ENCODE peak calls at places on chromosomes 2 and 18, in eight cellular contexts. X, C, V, H, T, M, F and G are unnamed samples.

GRCh38 chr2:11598228-11598731 is 64.4 kb downstream of the GREB1 start:
- DNase-seq in X (peak; percentile 29), C (no peak), V (no peak), H (no peak), T (peak; percentile 26), M (no peak), F (no peak), G (no peak)

GRCh38 chr2:231308631-231309414 is 86.7 kb upstream of the B3GNT7 start:
- DNase-seq in X (no peak), C (no peak), V (no peak), H (no peak), T (no peak), M (peak; percentile 40), F (no peak), G (peak; percentile 86)

GRCh38 chr2:72040629-72041403 is 106.8 kb downstream of the CYP26B1 start:
- DNase-seq in X (no peak), C (peak; percentile 1), V (no peak), H (no peak), T (no peak), M (peak; percentile 5), F (no peak), G (no peak)

GRCh38 chr18:2905802-2906521 is 59.2 kb downstream of the EMILIN2 start:
- DNase-seq in X (peak; percentile 2), C (no peak), V (no peak), H (no peak), T (no peak), M (peak; percentile 57), F (peak; percentile 82), G (peak; percentile 35)

GRCh38 chr18:49510393-49511115 is 23.5 kb upstream of the C18orf32 start:
- DNase-seq in X (peak; percentile 18), C (peak; percentile 50), V (peak; percentile 46), H (peak; percentile 29), T (peak; percentile 48), M (peak; percentile 73), F (no peak), G (peak; percentile 62)

GRCh38 chr2:30164131-30164925 is 17.5 kb downstream of the YPEL5 start:
- DNase-seq in X (no peak), C (no peak), V (no peak), H (no peak), T (no peak), M (no peak), F (no peak), G (no peak)

GRCh38 chr2:152542344-152542994 is 174.8 kb downstream of the PRPF40A start:
- DNase-seq in X (no peak), C (no peak), V (no peak), H (no peak), T (no peak), M (no peak), F (no peak), G (no peak)

GRCh38 chr2:14700753-14701152 is 68.2 kb downstream of the LRATD1 start:
- DNase-seq in X (peak; percentile 0), C (no peak), V (no peak), H (no peak), T (no peak), M (no peak), F (no peak), G (peak; percentile 1)

GRCh38 chr2:173231042-173231441 is 123.6 kb upstream of the CDCA7 start:
- DNase-seq in X (peak; percentile 97), C (no peak), V (no peak), H (no peak), T (no peak), M (no peak), F (no peak), G (no peak)

GRCh38 chr2:234081970-234082822 is 31.7 kb downstream of the SPP2 start:
- DNase-seq in X (peak; percentile 96), C (no peak), V (no peak), H (no peak), T (no peak), M (no peak), F (peak; percentile 54), G (no peak)

GRCh38 chr2:99386011-99386410 is 48.8 kb downstream of the EIF5B start:
- DNase-seq in X (no peak), C (no peak), V (no peak), H (no peak), T (no peak), M (no peak), F (no peak), G (no peak)

GRCh38 chr2:61405813-61406212 is 65.1 kb downstream of the USP34 start:
- DNase-seq in X (no peak), C (no peak), V (no peak), H (no peak), T (no peak), M (no peak), F (no peak), G (peak; percentile 26)

GRCh38 chr2:178530625-178531142 is 50.4 kb downstream of the PLEKHA3 start:
- DNase-seq in X (no peak), C (no peak), V (no peak), H (no peak), T (no peak), M (no peak), F (no peak), G (no peak)

GRCh38 chr2:10252202-10252601 is 50.5 kb upstream of the HPCAL1 start:
- DNase-seq in X (no peak), C (no peak), V (no peak), H (no peak), T (no peak), M (no peak), F (no peak), G (no peak)

GRCh38 chr2:111239581-111240249 is 119.0 kb downstream of the BCL2L11 start:
- DNase-seq in X (no peak), C (no peak), V (no peak), H (no peak), T (no peak), M (no peak), F (no peak), G (no peak)

GRCh38 chr2:145356046-145356445 is 836.1 kb upstream of the ZEB2 start:
- DNase-seq in X (no peak), C (no peak), V (no peak), H (no peak), T (no peak), M (peak; percentile 14), F (no peak), G (no peak)

GRCh38 chr2:20106746-20107145 is 55.3 kb upstream of the LAPTM4A start:
- DNase-seq in X (no peak), C (no peak), V (no peak), H (no peak), T (no peak), M (no peak), F (peak; percentile 84), G (no peak)

GRCh38 chr2:165238295-165238694 is 919 bp upstream of the SCN2A start:
- DNase-seq in X (no peak), C (no peak), V (no peak), H (no peak), T (no peak), M (peak; percentile 35), F (no peak), G (peak; percentile 42)

GRCh38 chr2:168461178-168461941 is 5.3 kb downstream of the CERS6 start:
- DNase-seq in X (no peak), C (no peak), V (no peak), H (no peak), T (no peak), M (no peak), F (no peak), G (no peak)

GRCh38 chr18:76824136-76824676 is 1.8 kb downstream of the ZNF236 start:
- DNase-seq in X (no peak), C (no peak), V (no peak), H (no peak), T (no peak), M (no peak), F (no peak), G (no peak)

GRCh38 chr2:234204480-234204879 is 154.0 kb downstream of the SPP2 start:
- DNase-seq in X (no peak), C (no peak), V (no peak), H (no peak), T (no peak), M (peak; percentile 14), F (no peak), G (no peak)

GRCh38 chr2:157938556-157938955 is 62.4 kb upstream of the ACVR1 start:
- DNase-seq in X (no peak), C (no peak), V (peak; percentile 32), H (no peak), T (no peak), M (no peak), F (no peak), G (peak; percentile 26)

GRCh38 chr18:71036783-71037182 is 747.9 kb downstream of the SOCS6 start:
- DNase-seq in X (no peak), C (no peak), V (no peak), H (no peak), T (no peak), M (peak; percentile 95), F (no peak), G (no peak)

GRCh38 chr2:112143150-112143549 is 5.0 kb downstream of the FBLN7 start:
- DNase-seq in X (no peak), C (no peak), V (no peak), H (no peak), T (no peak), M (no peak), F (no peak), G (no peak)

GRCh38 chr2:109209412-109209811 is 80.4 kb downstream of the SH3RF3 start:
- DNase-seq in X (no peak), C (no peak), V (no peak), H (no peak), T (peak; percentile 55), M (peak; percentile 85), F (no peak), G (peak; percentile 70)

GRCh38 chr18:12839526-12840196 is 44.4 kb downstream of the PTPN2 start:
- DNase-seq in X (no peak), C (no peak), V (no peak), H (no peak), T (no peak), M (peak; percentile 37), F (no peak), G (peak; percentile 32)

GRCh38 chr2:29309090-29310054 is 194.2 kb downstream of the CLIP4 start:
- DNase-seq in X (peak; percentile 21), C (peak; percentile 62), V (peak; percentile 64), H (peak; percentile 12), T (peak; percentile 68), M (peak; percentile 76), F (peak; percentile 49), G (peak; percentile 60)

GRCh38 chr2:223956267-223956666 is 996 bp upstream of the MRPL44 start:
- DNase-seq in X (no peak), C (no peak), V (no peak), H (no peak), T (no peak), M (no peak), F (no peak), G (no peak)

GRCh38 chr18:36419913-36420531 is 122.5 kb downstream of the FHOD3 start:
- DNase-seq in X (no peak), C (no peak), V (no peak), H (no peak), T (no peak), M (peak; percentile 20), F (no peak), G (no peak)

GRCh38 chr2:174335605-174336402 is 1.1 kb downstream of the SP9 start:
- DNase-seq in X (no peak), C (peak; percentile 26), V (peak; percentile 52), H (no peak), T (peak; percentile 34), M (no peak), F (no peak), G (peak; percentile 33)

GRCh38 chr2:111054791-111055627 is 65.7 kb upstream of the BCL2L11 start:
- DNase-seq in X (peak; percentile 78), C (no peak), V (no peak), H (no peak), T (no peak), M (no peak), F (no peak), G (no peak)

GRCh38 chr2:44168684-44169154 is at the start of gene PPM1B:
- DNase-seq in X (no peak), C (no peak), V (no peak), H (peak; percentile 100), T (peak; percentile 96), M (no peak), F (no peak), G (no peak)

GRCh38 chr2:127641133-127641532 is 4.8 kb upstream of the GPR17 start:
- DNase-seq in X (no peak), C (no peak), V (no peak), H (no peak), T (no peak), M (no peak), F (no peak), G (no peak)

GRCh38 chr2:217525076-217525475 is 477.7 kb downstream of the TNS1 start:
- DNase-seq in X (no peak), C (no peak), V (no peak), H (no peak), T (no peak), M (no peak), F (no peak), G (no peak)